ENCODE peak calls at places on chromosomes 11 and 22, in ten cellular contexts. J is amniotic stem cell; E is heart right ventricle; L is foreskin fibroblast; O is fibroblast of the aortic adventitia; V is stimulated activated CD8-positive, alpha-beta memory T cell treated with anti-CD3 and anti-CD28 coated beads, Interleukin-4, amount 100 ng/mL, for 24 hours; G is HCT116; P is lower leg skin; Y is nephron progenitor cell; U is A172. H is an unnamed sample.

GRCh38 chr22:41285441-41285819 is 557 bp downstream of the RANGAP1 start:
- DNase-seq in V (peak; percentile 81), L (peak; percentile 95), E (peak; percentile 48), P (peak; percentile 91), O (peak; percentile 81), U (peak; percentile 72), J (peak; percentile 38), G (peak; percentile 64), Y (peak; percentile 50), H (no peak)

GRCh38 chr22:43789452-43789851 is 22.7 kb downstream of the EFCAB6 start:
- DNase-seq in O (peak; percentile 99), Y (no peak), U (peak; percentile 74), L (peak; percentile 82), G (no peak), J (peak; percentile 89), V (no peak), E (peak; percentile 23), P (no peak), H (no peak)

GRCh38 chr11:120420572-120420971 is 84.4 kb downstream of the ARHGEF12 start:
- DNase-seq in Y (no peak), J (no peak), L (no peak), E (no peak), O (no peak), U (no peak), P (no peak), V (no peak), G (no peak), H (no peak)

GRCh38 chr22:25853501-25853900 is 111.5 kb downstream of the MYO18B start:
- DNase-seq in L (no peak), V (no peak), Y (no peak), E (no peak), J (no peak), P (no peak), O (no peak), U (no peak), G (no peak), H (no peak)

GRCh38 chr11:2530855-2531200 is 86.0 kb downstream of the KCNQ1 start:
- DNase-seq in G (no peak), U (no peak), V (no peak), L (no peak), P (no peak), E (peak; percentile 8), Y (no peak), J (no peak), O (no peak), H (no peak)

GRCh38 chr22:40855104-40855959 is 1.1 kb downstream of the ST13 start:
- DNase-seq in L (no peak), J (no peak), U (peak; percentile 12), V (no peak), P (no peak), Y (no peak), E (no peak), O (peak; percentile 36), G (no peak), H (no peak)

GRCh38 chr22:41480397-41480735 is 11.4 kb downstream of the ACO2 start:
- DNase-seq in P (no peak), Y (no peak), U (no peak), V (no peak), E (no peak), O (peak; percentile 82), G (no peak), J (peak; percentile 62), L (peak; percentile 56), H (no peak)

GRCh38 chr11:14424096-14424495 is 65.1 kb upstream of the RRAS2 start:
- DNase-seq in U (peak; percentile 56), V (no peak), O (peak; percentile 41), Y (no peak), E (no peak), L (peak; percentile 61), G (no peak), P (no peak), J (no peak), H (no peak)

GRCh38 chr11:125069796-125070195 is 6.7 kb downstream of the SLC37A2 start:
- DNase-seq in Y (no peak), L (peak; percentile 68), E (no peak), J (no peak), P (peak; percentile 68), V (no peak), O (no peak), G (no peak), U (peak; percentile 35), H (peak; percentile 9)

GRCh38 chr11:46238078-46238966 is 39.1 kb upstream of the CREB3L1 start:
- DNase-seq in J (peak; percentile 36), L (peak; percentile 66), E (peak; percentile 83), V (peak; percentile 47), O (peak; percentile 82), P (peak; percentile 93), Y (peak; percentile 77), U (peak; percentile 27), G (no peak), H (peak; percentile 16)

GRCh38 chr11:27233654-27234042 is 129.4 kb downstream of the CCDC34 start:
- DNase-seq in J (no peak), O (no peak), U (no peak), P (no peak), Y (no peak), E (no peak), V (no peak), L (no peak), G (no peak), H (no peak)

GRCh38 chr11:61728940-61729219 is 23.6 kb upstream of the MYRF start:
- DNase-seq in P (no peak), G (peak; percentile 52), E (no peak), L (peak; percentile 37), Y (no peak), J (no peak), U (peak; percentile 90), V (no peak), O (peak; percentile 30), H (no peak)

GRCh38 chr11:27387362-27387761 is 24.3 kb upstream of the CCDC34 start:
- DNase-seq in U (no peak), J (no peak), Y (no peak), L (no peak), O (no peak), G (no peak), E (no peak), P (no peak), V (no peak), H (no peak)

GRCh38 chr11:34916810-34917780 is 677 bp downstream of the PDHX start:
- DNase-seq in J (no peak), P (no peak), E (no peak), G (peak; percentile 34), O (peak; percentile 54), U (peak; percentile 24), L (peak; percentile 14), Y (no peak), V (no peak), H (no peak)

GRCh38 chr11:14644396-14645246 is 1.0 kb downstream of the PDE3B start:
- DNase-seq in V (peak; percentile 12), U (no peak), L (no peak), E (peak; percentile 30), G (peak; percentile 12), J (no peak), O (peak; percentile 9), P (peak; percentile 85), Y (peak; percentile 62), H (no peak)

GRCh38 chr11:46778416-46778815 is 59.4 kb downstream of the F2 start:
- DNase-seq in G (no peak), J (no peak), E (no peak), L (no peak), V (no peak), P (no peak), Y (no peak), U (no peak), O (no peak), H (no peak)

H was measured in gastrocnemius medialis.